ENCODE peak calls at places on chromosomes 6 and 20, in seven cellular contexts. W is ovary, A is GM12878, I is skeletal muscle cell, E is left ventricle myocardium inferior, R is GM06990, X is fibroblast of the aortic adventitia. P is an unnamed sample.

GRCh38 chr6:108616544-108616943 is 55.8 kb downstream of the FOXO3 start:
- DNase-seq in E (no peak), A (no peak), R (no peak), I (no peak), W (no peak), X (peak), P (no peak)

GRCh38 chr20:58330692-58331091 is 21.2 kb downstream of the RAB22A start:
- DNase-seq in A (no peak), I (no peak), W (no peak), R (no peak), X (peak), E (no peak), P (no peak)

GRCh38 chr6:154882107-154882506 is 113.0 kb upstream of the TIAM2 start:
- DNase-seq in A (no peak), X (peak), I (no peak), W (no peak), R (no peak), E (no peak), P (no peak)

GRCh38 chr6:89311853-89312531 is 3.1 kb downstream of the GABRR2 start:
- DNase-seq in X (peak), W (peak), R (no peak), I (peak), E (peak), A (no peak), P (no peak)

GRCh38 chr6:73604461-73604860 is 49.3 kb downstream of the SLC17A5 start:
- DNase-seq in R (no peak), A (no peak), I (no peak), X (no peak), E (no peak), W (no peak), P (no peak)

GRCh38 chr20:59603727-59604608 is at the start of gene PHACTR3:
- DNase-seq in A (no peak), I (no peak), E (no peak), X (no peak), R (no peak), W (no peak), P (no peak)

GRCh38 chr20:50815162-50815989 is 20.5 kb downstream of the BCAS4 start:
- DNase-seq in R (no peak), I (peak), E (no peak), X (no peak), W (no peak), A (peak), P (no peak)

GRCh38 chr6:32885698-32886286 is 31.8 kb downstream of the PSMB9 start:
- DNase-seq in R (peak), I (no peak), X (peak), A (peak), W (no peak), E (no peak), P (peak)

GRCh38 chr20:46903256-46903655 is 8.6 kb downstream of the EYA2 start:
- DNase-seq in R (no peak), X (no peak), W (no peak), E (no peak), A (no peak), I (no peak), P (no peak)

GRCh38 chr6:167685654-167686053 is 141.1 kb upstream of the AFDN start:
- DNase-seq in W (no peak), I (no peak), X (no peak), A (no peak), E (no peak), R (no peak), P (no peak)

GRCh38 chr6:165941249-165941648 is 226.4 kb downstream of the TBXT start:
- DNase-seq in I (no peak), A (no peak), R (no peak), E (no peak), X (no peak), W (no peak), P (no peak)

GRCh38 chr20:6708010-6708409 is 59.5 kb upstream of the BMP2 start:
- DNase-seq in I (peak), W (peak), X (peak), A (no peak), R (no peak), E (peak), P (no peak)

GRCh38 chr6:56661298-56661697 is 18.6 kb upstream of the DST start:
- DNase-seq in E (no peak), R (no peak), W (no peak), I (no peak), X (no peak), A (no peak), P (no peak)

GRCh38 chr6:76615395-76615794 is 542.9 kb upstream of the IMPG1 start:
- DNase-seq in E (no peak), R (no peak), A (no peak), X (no peak), W (no peak), I (no peak), P (no peak)

GRCh38 chr6:126631343-126631742 is 291.4 kb downstream of the CENPW start:
- DNase-seq in E (no peak), X (peak), R (no peak), W (no peak), A (no peak), I (peak), P (peak)

GRCh38 chr6:71246596-71246995 is 42.0 kb upstream of the OGFRL1 start:
- DNase-seq in E (no peak), X (no peak), R (no peak), A (no peak), W (no peak), I (no peak), P (no peak)

GRCh38 chr6:165922309-165922794 is 245.3 kb downstream of the TBXT start:
- DNase-seq in X (peak), R (no peak), A (no peak), I (peak), W (no peak), E (no peak), P (no peak)

GRCh38 chr6:13980534-13980933 is 55.8 kb downstream of the RNF182 start:
- DNase-seq in I (no peak), W (no peak), R (no peak), X (no peak), A (no peak), E (no peak), P (no peak)

GRCh38 chr6:33082702-33083101 is 6.9 kb downstream of the HLA-DPB1 start:
- DNase-seq in I (peak), X (peak), A (no peak), W (no peak), E (peak), R (no peak), P (no peak)

GRCh38 chr20:24995741-24996448 is 3.3 kb upstream of the APMAP start:
- DNase-seq in R (no peak), W (no peak), X (peak), A (no peak), E (no peak), I (no peak), P (no peak)

GRCh38 chr6:134034951-134035822 is 17.2 kb downstream of the SLC2A12 start:
- DNase-seq in E (no peak), I (no peak), W (no peak), A (no peak), X (no peak), R (no peak), P (no peak)

GRCh38 chr20:62020935-62021701 is 44.6 kb downstream of the TAF4 start:
- DNase-seq in E (peak), W (peak), X (peak), A (no peak), I (peak), R (no peak), P (no peak)

GRCh38 chr6:16496210-16496609 is 257.8 kb downstream of the GMPR start:
- DNase-seq in W (no peak), R (no peak), E (no peak), X (no peak), A (no peak), I (no peak), P (no peak)

GRCh38 chr6:7419065-7419464 is 29.5 kb downstream of the RIOK1 start:
- DNase-seq in W (no peak), I (no peak), X (peak), A (no peak), E (no peak), R (no peak), P (no peak)

GRCh38 chr6:18601515-18602035 is 214.4 kb downstream of the RNF144B start:
- DNase-seq in W (no peak), A (no peak), X (no peak), E (no peak), I (no peak), R (no peak), P (no peak)

GRCh38 chr6:94323853-94324252 is 904.5 kb upstream of the EPHA7 start:
- DNase-seq in A (no peak), W (no peak), I (no peak), X (no peak), E (no peak), R (no peak), P (no peak)

GRCh38 chr6:99810942-99811633 is 182.9 kb downstream of the MCHR2 start:
- DNase-seq in X (no peak), I (no peak), E (no peak), W (no peak), R (no peak), A (no peak), P (no peak)

GRCh38 chr6:127877231-127877630 is 23.6 kb downstream of the THEMIS start:
- DNase-seq in R (no peak), W (no peak), I (no peak), E (no peak), A (no peak), X (no peak), P (no peak)

GRCh38 chr6:29653452-29654038 is 3.3 kb upstream of the MOG start:
- DNase-seq in X (peak), E (no peak), W (no peak), A (no peak), R (no peak), I (peak), P (no peak)

GRCh38 chr6:51335543-51335942 is 516.9 kb downstream of the TFAP2B start:
- DNase-seq in I (no peak), E (no peak), X (no peak), R (no peak), W (no peak), A (no peak), P (no peak)

GRCh38 chr6:43285415-43285814 is 12.6 kb upstream of the SLC22A7 start:
- DNase-seq in I (no peak), R (no peak), W (no peak), E (no peak), A (no peak), X (no peak), P (no peak)
- H3K4me3 ChIP-seq in I (no peak), R (no peak), W (no peak), E (peak), A (no peak), X (no peak), P (no peak)

GRCh38 chr6:83852528-83853177 is 507 bp upstream of the RIPPLY2 start:
- DNase-seq in E (no peak), A (no peak), X (no peak), R (no peak), I (no peak), W (no peak), P (no peak)

GRCh38 chr6:83849610-83850009 is 3.5 kb upstream of the RIPPLY2 start:
- DNase-seq in I (no peak), R (no peak), W (no peak), X (no peak), E (no peak), A (no peak), P (no peak)

GRCh38 chr6:83853968-83854501 is 875 bp downstream of the RIPPLY2 start:
- DNase-seq in A (no peak), I (no peak), X (no peak), W (no peak), R (peak), E (no peak), P (no peak)

GRCh38 chr6:83854766-83855165 is 1.6 kb downstream of the RIPPLY2 start:
- DNase-seq in E (no peak), A (no peak), X (no peak), R (no peak), W (no peak), I (no peak), P (no peak)

DNA sequence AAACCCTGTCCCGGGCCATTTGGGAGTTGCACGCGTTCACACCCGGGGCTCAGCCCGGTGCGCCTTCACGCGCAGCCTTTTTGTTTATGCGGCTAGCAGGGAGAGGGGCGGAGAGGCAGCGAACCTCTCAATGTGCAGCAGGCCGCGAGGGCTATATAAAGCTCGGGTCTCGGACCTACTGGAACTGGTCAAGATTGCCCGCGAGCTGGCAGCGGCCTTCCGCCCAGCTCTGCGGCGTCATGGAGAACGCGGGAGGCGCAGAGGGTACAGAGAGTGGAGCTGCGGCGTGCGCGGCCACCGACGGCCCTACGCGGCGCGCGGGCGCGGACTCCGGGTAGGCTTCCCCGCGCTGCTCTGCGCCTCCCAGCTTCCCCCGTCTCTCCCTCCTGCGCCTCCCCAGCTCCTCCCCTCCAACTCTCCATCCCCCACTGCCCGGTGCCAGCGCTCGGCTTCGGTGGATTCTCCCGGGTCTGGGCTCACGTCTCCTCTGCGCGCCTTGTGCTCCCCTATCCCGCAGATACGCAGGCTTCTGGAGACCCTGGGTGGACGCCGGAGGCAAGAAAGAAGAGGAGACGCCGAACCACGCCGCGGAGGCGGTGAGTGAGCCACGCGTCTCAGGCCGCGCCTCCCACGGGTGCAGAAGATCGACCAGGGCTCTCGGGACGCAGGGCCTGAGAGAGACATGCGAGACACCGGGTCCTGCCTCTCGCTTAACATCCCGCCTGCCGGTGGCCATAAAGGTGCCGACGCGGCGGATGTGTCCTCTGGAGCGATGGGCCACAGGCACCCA is at the start of gene RIPPLY2:
- DNase-seq in A (no peak), R (peak), E (peak), X (peak), I (no peak), W (peak), P (no peak)
- H3K4me3 ChIP-seq in A (peak), R (peak), E (peak), X (peak), I (peak), W (peak), P (peak)

GRCh38 chr20:15991279-15991678 is 582.0 kb downstream of the KIF16B start:
- DNase-seq in X (no peak), I (no peak), A (no peak), E (no peak), W (no peak), R (no peak), P (no peak)

GRCh38 chr20:15992564-15992963 is 580.7 kb downstream of the KIF16B start:
- DNase-seq in A (no peak), E (no peak), W (no peak), R (no peak), I (no peak), X (no peak), P (no peak)

GRCh38 chr20:15986690-15987089 is 586.6 kb downstream of the KIF16B start:
- DNase-seq in X (no peak), R (peak), E (no peak), W (no peak), I (no peak), A (peak), P (no peak)
- H3K4me3 ChIP-seq in X (no peak), R (peak), E (no peak), W (no peak), I (no peak), A (peak), P (no peak)

GRCh38 chr6:160766657-160767018 is 64.6 kb downstream of the PLG start:
- DNase-seq in R (no peak), X (no peak), E (no peak), W (no peak), I (no peak), A (no peak), P (no peak)
- H3K4me3 ChIP-seq in R (peak), X (no peak), E (peak), W (peak), I (peak), A (peak), P (no peak)